ENCODE peak calls at places on chromosomes 12 and 14, in ten cellular contexts. V, N, Z, M, X, R, H, S, P and Y are unnamed samples.

GRCh38 chr14:79442776-79443175 is 768.5 kb downstream of the DIO2 start:
- DNase-seq in V (no peak), N (no peak), Z (no peak), M (no peak), X (no peak), R (no peak), H (no peak), S (no peak), P (no peak), Y (no peak)

GRCh38 chr12:1670815-1671268 is 20.0 kb upstream of the ADIPOR2 start:
- DNase-seq in V (no peak), N (no peak), Z (no peak), M (no peak), X (no peak), R (no peak), H (no peak), S (no peak), P (no peak), Y (no peak)

GRCh38 chr12:132397152-132397933 is 68.0 kb upstream of the GALNT9 start:
- DNase-seq in V (no peak), N (no peak), Z (no peak), M (no peak), X (no peak), R (no peak), H (no peak), S (no peak), P (no peak), Y (no peak)

GRCh38 chr12:121823101-121823726 is 19.4 kb downstream of the SETD1B start:
- DNase-seq in V (no peak), N (no peak), Z (peak; percentile 47), M (no peak), X (no peak), R (peak; percentile 42), H (no peak), S (no peak), P (no peak), Y (no peak)

GRCh38 chr12:58225067-58225877 is 283.9 kb downstream of the ATP23 start:
- DNase-seq in V (no peak), N (no peak), Z (no peak), M (no peak), X (peak; percentile 26), R (no peak), H (no peak), S (no peak), P (no peak), Y (no peak)

GRCh38 chr12:85283560-85283959 is 3.5 kb downstream of the ALX1 start:
- DNase-seq in V (no peak), N (no peak), Z (no peak), M (no peak), X (no peak), R (no peak), H (no peak), S (no peak), P (no peak), Y (no peak)

GRCh38 chr12:92244036-92244435 is 98.4 kb upstream of the BTG1 start:
- DNase-seq in V (no peak), N (no peak), Z (no peak), M (no peak), X (peak; percentile 92), R (no peak), H (peak; percentile 54), S (no peak), P (peak; percentile 72), Y (no peak)

GRCh38 chr14:55936691-55937090 is 181.5 kb upstream of the PELI2 start:
- DNase-seq in V (no peak), N (no peak), Z (no peak), M (no peak), X (no peak), R (no peak), H (no peak), S (no peak), P (no peak), Y (no peak)

GRCh38 chr12:82174383-82174782 is 183.8 kb downstream of the CCDC59 start:
- DNase-seq in V (no peak), N (no peak), Z (no peak), M (no peak), X (no peak), R (no peak), H (no peak), S (no peak), P (peak; percentile 4), Y (no peak)

GRCh38 chr14:66443158-66443695 is 42.9 kb upstream of the CCDC196 start:
- DNase-seq in V (no peak), N (no peak), Z (no peak), M (no peak), X (no peak), R (no peak), H (no peak), S (no peak), P (peak; percentile 1), Y (no peak)

GRCh38 chr14:50531595-50532501 is 521 bp downstream of the MAP4K5 start:
- DNase-seq in V (peak; percentile 48), N (peak; percentile 64), Z (peak; percentile 82), M (peak; percentile 50), X (peak; percentile 41), R (peak; percentile 62), H (peak; percentile 45), S (peak; percentile 46), P (peak; percentile 52), Y (peak; percentile 36)

GRCh38 chr12:55019784-55020183 is at the start of gene NEUROD4:
- DNase-seq in V (peak; percentile 85), N (no peak), Z (no peak), M (no peak), X (peak; percentile 53), R (peak; percentile 36), H (peak; percentile 16), S (peak; percentile 66), P (peak; percentile 64), Y (peak; percentile 24)

GRCh38 chr14:68199465-68200145 is 380.0 kb downstream of the RAD51B start:
- DNase-seq in V (peak; percentile 8), N (peak; percentile 53), Z (no peak), M (no peak), X (no peak), R (no peak), H (peak; percentile 9), S (peak; percentile 9), P (peak; percentile 84), Y (no peak)

GRCh38 chr12:55912908-55913307 is 14.8 kb downstream of the PYM1 start:
- DNase-seq in V (no peak), N (no peak), Z (no peak), M (no peak), X (no peak), R (no peak), H (no peak), S (no peak), P (no peak), Y (no peak)

GRCh38 chr12:42893196-42893595 is 303.6 kb upstream of the PRICKLE1 start:
- DNase-seq in V (no peak), N (no peak), Z (no peak), M (no peak), X (no peak), R (no peak), H (no peak), S (no peak), P (no peak), Y (no peak)

GRCh38 chr12:117334855-117335587 is 26.4 kb downstream of the NOS1 start:
- DNase-seq in V (no peak), N (no peak), Z (no peak), M (no peak), X (no peak), R (no peak), H (peak; percentile 77), S (no peak), P (no peak), Y (no peak)

GRCh38 chr12:117904051-117904450 is 64.7 kb downstream of the KSR2 start:
- DNase-seq in V (no peak), N (no peak), Z (no peak), M (no peak), X (no peak), R (no peak), H (no peak), S (no peak), P (no peak), Y (no peak)

GRCh38 chr12:23719493-23719892 is 230.0 kb downstream of the SOX5 start:
- DNase-seq in V (no peak), N (no peak), Z (no peak), M (no peak), X (no peak), R (no peak), H (no peak), S (no peak), P (no peak), Y (no peak)

GRCh38 chr12:122853582-122854245 is 18.5 kb downstream of the HIP1R start:
- DNase-seq in V (no peak), N (no peak), Z (peak; percentile 40), M (no peak), X (no peak), R (no peak), H (no peak), S (no peak), P (no peak), Y (no peak)

DNA sequence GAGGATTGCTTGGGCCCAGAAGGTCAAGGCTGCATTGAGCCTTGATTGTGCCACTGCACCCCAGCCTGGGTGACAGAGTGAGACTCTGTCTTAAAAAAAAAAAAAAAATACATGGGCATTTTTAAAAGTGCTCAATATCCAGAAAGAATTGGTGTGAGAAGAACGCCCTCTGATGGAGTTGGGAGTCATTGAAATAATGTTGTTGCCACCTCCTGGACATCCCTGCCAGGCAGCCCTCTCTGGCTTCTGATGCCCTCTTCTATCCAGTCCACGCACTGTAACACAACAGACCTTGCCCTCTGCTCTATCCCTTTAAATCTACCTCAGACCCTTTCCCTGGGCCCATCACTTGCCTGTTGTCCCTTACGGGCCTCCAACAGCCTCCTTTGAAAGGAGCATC is 4.9 kb downstream of the PTGDR start:
- DNase-seq in V (peak; percentile 53), N (no peak), Z (no peak), M (peak; percentile 36), X (peak; percentile 59), R (no peak), H (no peak), S (no peak), P (peak; percentile 14), Y (peak; percentile 45)
- TF ChIP-seq CTCF in V (no peak), N (no peak), Z (peak; percentile 52), M (peak; percentile 29), X (peak; percentile 48), R (peak; percentile 22), H (no peak), S (peak; percentile 33), P (peak; percentile 32), Y (peak; percentile 33)

GRCh38 chr12:102294568-102294967 is 96.9 kb upstream of the PMCH start:
- DNase-seq in V (no peak), N (no peak), Z (no peak), M (no peak), X (no peak), R (no peak), H (no peak), S (no peak), P (no peak), Y (no peak)
- TF ChIP-seq CTCF in V (no peak), N (no peak), Z (no peak), M (no peak), X (no peak), R (no peak), H (no peak), S (no peak), P (no peak), Y (no peak)

GRCh38 chr14:100306506-100307214 is 416 bp upstream of the SLC25A29 start:
- DNase-seq in V (peak; percentile 92), N (peak; percentile 93), Z (peak; percentile 99), M (peak; percentile 96), X (peak; percentile 77), R (peak; percentile 95), H (peak; percentile 92), S (peak; percentile 84), P (peak; percentile 78), Y (peak; percentile 93)
- TF ChIP-seq CTCF in V (no peak), N (no peak), Z (no peak), M (no peak), X (no peak), R (no peak), H (no peak), S (no peak), P (no peak), Y (no peak)

GRCh38 chr12:108175310-108175709 is 46.2 kb downstream of the WSCD2 start:
- DNase-seq in V (no peak), N (no peak), Z (peak; percentile 63), M (no peak), X (no peak), R (no peak), H (no peak), S (no peak), P (no peak), Y (no peak)
- TF ChIP-seq CTCF in V (no peak), N (no peak), Z (no peak), M (no peak), X (no peak), R (peak; percentile 27), H (no peak), S (no peak), P (no peak), Y (no peak)